ENCODE peak calls at places on chromosomes 2 and 18, in seven cellular contexts. One of them, this sample, is unnamed.

GRCh38 chr2:172671506-172671905 is 64.1 kb upstream of the RAPGEF4 start:
- DNase-seq in tibial artery: no peak
- DNase-seq in endothelial cell: no peak
- DNase-seq in HFF-Myc: no peak
- DNase-seq in astrocyte of the spinal cord: no peak
- DNase-seq in mammary epithelial cell: no peak
- DNase-seq in progenitor cell of endocrine pancreas: no peak
- DNase-seq in this sample: no peak

GRCh38 chr2:65420712-65421431 is 11.5 kb downstream of the SPRED2 start:
- DNase-seq in astrocyte of the spinal cord: peak
- DNase-seq in tibial artery: no peak
- DNase-seq in mammary epithelial cell: no peak
- DNase-seq in progenitor cell of endocrine pancreas: no peak
- DNase-seq in endothelial cell: peak
- DNase-seq in HFF-Myc: no peak
- DNase-seq in this sample: no peak

GRCh38 chr2:146954544-146954943 is 890.3 kb upstream of the ACVR2A start:
- DNase-seq in mammary epithelial cell: no peak
- DNase-seq in progenitor cell of endocrine pancreas: no peak
- DNase-seq in endothelial cell: no peak
- DNase-seq in tibial artery: no peak
- DNase-seq in astrocyte of the spinal cord: no peak
- DNase-seq in HFF-Myc: no peak
- DNase-seq in this sample: no peak

GRCh38 chr2:908568-908967 is 42.1 kb upstream of the SNTG2 start:
- DNase-seq in progenitor cell of endocrine pancreas: no peak
- DNase-seq in mammary epithelial cell: no peak
- DNase-seq in HFF-Myc: no peak
- DNase-seq in astrocyte of the spinal cord: no peak
- DNase-seq in endothelial cell: no peak
- DNase-seq in tibial artery: no peak
- DNase-seq in this sample: no peak

GRCh38 chr2:239539083-239539775 is 138.4 kb upstream of the HDAC4 start:
- DNase-seq in tibial artery: no peak
- DNase-seq in mammary epithelial cell: no peak
- DNase-seq in HFF-Myc: no peak
- DNase-seq in astrocyte of the spinal cord: no peak
- DNase-seq in progenitor cell of endocrine pancreas: no peak
- DNase-seq in endothelial cell: no peak
- DNase-seq in this sample: no peak

GRCh38 chr2:17303496-17303895 is 214.7 kb downstream of the RAD51AP2 start:
- DNase-seq in tibial artery: no peak
- DNase-seq in HFF-Myc: no peak
- DNase-seq in endothelial cell: no peak
- DNase-seq in astrocyte of the spinal cord: peak
- DNase-seq in mammary epithelial cell: peak
- DNase-seq in progenitor cell of endocrine pancreas: no peak
- DNase-seq in this sample: no peak

GRCh38 chr2:78506301-78506700 is 519.2 kb upstream of the REG3G start:
- DNase-seq in astrocyte of the spinal cord: no peak
- DNase-seq in HFF-Myc: no peak
- DNase-seq in tibial artery: no peak
- DNase-seq in endothelial cell: no peak
- DNase-seq in mammary epithelial cell: no peak
- DNase-seq in progenitor cell of endocrine pancreas: no peak
- DNase-seq in this sample: no peak

GRCh38 chr2:133733856-133734255 is 165.6 kb upstream of the NCKAP5 start:
- DNase-seq in mammary epithelial cell: peak
- DNase-seq in endothelial cell: no peak
- DNase-seq in astrocyte of the spinal cord: peak
- DNase-seq in progenitor cell of endocrine pancreas: no peak
- DNase-seq in tibial artery: no peak
- DNase-seq in HFF-Myc: no peak
- DNase-seq in this sample: no peak

GRCh38 chr2:70304501-70304900 is 2.6 kb upstream of the FAM136A start:
- DNase-seq in HFF-Myc: no peak
- DNase-seq in progenitor cell of endocrine pancreas: no peak
- DNase-seq in mammary epithelial cell: no peak
- DNase-seq in endothelial cell: no peak
- DNase-seq in tibial artery: no peak
- DNase-seq in astrocyte of the spinal cord: no peak
- DNase-seq in this sample: no peak

GRCh38 chr2:108182489-108182888 is 57.3 kb upstream of the SULT1C3 start:
- DNase-seq in astrocyte of the spinal cord: no peak
- DNase-seq in tibial artery: no peak
- DNase-seq in endothelial cell: peak
- DNase-seq in mammary epithelial cell: no peak
- DNase-seq in progenitor cell of endocrine pancreas: no peak
- DNase-seq in HFF-Myc: no peak
- DNase-seq in this sample: peak

GRCh38 chr2:218285604-218286003 is 6.7 kb downstream of the TMBIM1 start:
- DNase-seq in endothelial cell: no peak
- DNase-seq in astrocyte of the spinal cord: peak
- DNase-seq in tibial artery: peak
- DNase-seq in progenitor cell of endocrine pancreas: no peak
- DNase-seq in HFF-Myc: no peak
- DNase-seq in mammary epithelial cell: peak
- DNase-seq in this sample: no peak

GRCh38 chr2:140990416-140990815 is 1140.4 kb downstream of the LRP1B start:
- DNase-seq in tibial artery: no peak
- DNase-seq in astrocyte of the spinal cord: peak
- DNase-seq in mammary epithelial cell: peak
- DNase-seq in HFF-Myc: peak
- DNase-seq in endothelial cell: no peak
- DNase-seq in progenitor cell of endocrine pancreas: no peak
- DNase-seq in this sample: no peak

GRCh38 chr2:33077841-33078240 is 131.1 kb downstream of the LTBP1 start:
- DNase-seq in astrocyte of the spinal cord: no peak
- DNase-seq in mammary epithelial cell: no peak
- DNase-seq in endothelial cell: no peak
- DNase-seq in tibial artery: no peak
- DNase-seq in HFF-Myc: no peak
- DNase-seq in progenitor cell of endocrine pancreas: no peak
- DNase-seq in this sample: no peak

GRCh38 chr2:72883356-72883962 is 3.7 kb upstream of the SPR start:
- DNase-seq in HFF-Myc: no peak
- DNase-seq in tibial artery: no peak
- DNase-seq in mammary epithelial cell: no peak
- DNase-seq in endothelial cell: peak
- DNase-seq in progenitor cell of endocrine pancreas: peak
- DNase-seq in astrocyte of the spinal cord: peak
- DNase-seq in this sample: peak

GRCh38 chr2:70686577-70687460 is 81.2 kb downstream of the ADD2 start:
- DNase-seq in endothelial cell: peak
- DNase-seq in astrocyte of the spinal cord: peak
- DNase-seq in progenitor cell of endocrine pancreas: no peak
- DNase-seq in mammary epithelial cell: peak
- DNase-seq in HFF-Myc: peak
- DNase-seq in tibial artery: no peak
- DNase-seq in this sample: peak

GRCh38 chr2:8168876-8169275 is 513.0 kb upstream of the ID2 start:
- DNase-seq in endothelial cell: no peak
- DNase-seq in HFF-Myc: no peak
- DNase-seq in tibial artery: no peak
- DNase-seq in astrocyte of the spinal cord: no peak
- DNase-seq in progenitor cell of endocrine pancreas: no peak
- DNase-seq in mammary epithelial cell: no peak
- DNase-seq in this sample: no peak

GRCh38 chr2:126513033-126513432 is 142.9 kb upstream of the GYPC start:
- DNase-seq in HFF-Myc: no peak
- DNase-seq in endothelial cell: no peak
- DNase-seq in tibial artery: no peak
- DNase-seq in progenitor cell of endocrine pancreas: no peak
- DNase-seq in astrocyte of the spinal cord: no peak
- DNase-seq in mammary epithelial cell: no peak
- DNase-seq in this sample: no peak

GRCh38 chr2:174465327-174465726 is 21.5 kb downstream of the GPR155 start:
- DNase-seq in mammary epithelial cell: no peak
- DNase-seq in astrocyte of the spinal cord: no peak
- DNase-seq in endothelial cell: no peak
- DNase-seq in tibial artery: no peak
- DNase-seq in progenitor cell of endocrine pancreas: no peak
- DNase-seq in HFF-Myc: no peak
- DNase-seq in this sample: no peak

GRCh38 chr18:50111398-50111797 is 83.5 kb downstream of the MYO5B start:
- DNase-seq in HFF-Myc: no peak
- DNase-seq in endothelial cell: no peak
- DNase-seq in astrocyte of the spinal cord: no peak
- DNase-seq in progenitor cell of endocrine pancreas: no peak
- DNase-seq in tibial artery: no peak
- DNase-seq in mammary epithelial cell: no peak
- DNase-seq in this sample: no peak
- TF ChIP-seq CTCF in HFF-Myc: no peak
- TF ChIP-seq CTCF in endothelial cell: no peak
- TF ChIP-seq CTCF in astrocyte of the spinal cord: no peak
- TF ChIP-seq CTCF in progenitor cell of endocrine pancreas: no peak
- TF ChIP-seq CTCF in tibial artery: no peak
- TF ChIP-seq CTCF in mammary epithelial cell: peak
- TF ChIP-seq CTCF in this sample: no peak

DNA sequence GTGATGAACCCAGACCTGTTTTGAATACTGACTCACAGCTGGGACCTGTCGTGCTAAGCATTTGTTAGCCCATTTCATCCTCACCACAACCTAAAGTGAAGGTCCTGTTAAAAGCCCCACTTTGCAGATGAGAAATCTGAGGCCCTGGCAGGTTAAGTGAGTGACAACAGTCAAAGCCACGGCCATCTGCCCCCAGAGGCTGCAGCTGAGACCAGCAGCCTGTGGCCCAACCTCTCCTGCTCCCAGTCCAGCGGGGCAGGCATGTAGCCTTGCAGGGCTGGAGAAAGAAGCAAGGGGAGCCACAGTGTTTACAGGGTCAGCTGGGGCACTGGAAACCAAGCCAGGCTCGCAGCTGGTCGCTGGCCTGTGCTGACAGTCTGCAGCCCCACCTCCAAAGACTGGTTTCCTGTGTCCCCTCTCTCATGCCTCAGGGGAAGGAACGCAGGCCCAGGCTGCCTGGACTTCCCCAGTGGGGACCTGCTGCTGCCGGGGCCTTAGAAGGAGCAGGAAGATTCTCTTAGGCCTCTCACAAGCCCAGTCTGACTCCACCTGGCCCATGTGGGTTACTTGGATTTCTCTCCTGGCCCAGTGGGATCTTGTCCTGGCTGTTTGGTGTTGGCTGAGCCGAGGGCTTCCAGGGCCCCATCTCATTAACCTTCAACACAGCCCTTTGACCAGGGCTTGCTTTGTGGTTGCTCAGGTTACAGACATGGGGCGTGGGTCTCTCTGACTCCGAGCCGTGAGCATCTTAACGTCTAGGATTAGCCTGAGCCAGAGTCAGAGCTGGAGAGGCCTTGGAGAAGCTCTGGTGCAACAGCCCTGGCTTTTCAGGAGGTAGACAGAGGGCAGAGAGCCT is 1.7 kb downstream of the INPP5D start:
- DNase-seq in progenitor cell of endocrine pancreas: no peak
- DNase-seq in HFF-Myc: no peak
- DNase-seq in astrocyte of the spinal cord: peak
- DNase-seq in tibial artery: peak
- DNase-seq in endothelial cell: no peak
- DNase-seq in mammary epithelial cell: no peak
- DNase-seq in this sample: peak
- TF ChIP-seq CTCF in progenitor cell of endocrine pancreas: peak
- TF ChIP-seq CTCF in HFF-Myc: no peak
- TF ChIP-seq CTCF in astrocyte of the spinal cord: peak
- TF ChIP-seq CTCF in tibial artery: no peak
- TF ChIP-seq CTCF in endothelial cell: no peak
- TF ChIP-seq CTCF in mammary epithelial cell: no peak
- TF ChIP-seq CTCF in this sample: no peak

DNA sequence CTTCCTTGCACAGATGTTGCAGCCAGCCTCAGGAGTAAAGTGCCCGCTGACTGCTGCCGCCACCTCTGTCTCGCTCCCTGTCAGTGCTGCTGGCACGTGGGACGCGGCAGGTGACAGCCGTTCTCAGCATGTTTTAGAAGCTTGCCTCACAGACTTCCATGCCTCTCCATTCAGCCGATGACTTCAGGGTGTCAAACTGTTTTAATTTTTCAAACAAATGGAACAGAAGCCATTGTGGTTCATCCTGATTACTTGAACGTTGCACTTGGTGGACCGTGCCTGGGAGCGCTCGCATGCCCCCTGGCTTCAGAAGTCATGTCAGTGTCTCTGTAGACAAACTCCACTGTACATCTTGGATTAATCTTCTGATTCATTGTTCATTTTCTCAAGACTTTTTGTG is 62.7 kb upstream of the EML6 start:
- DNase-seq in tibial artery: no peak
- DNase-seq in astrocyte of the spinal cord: no peak
- DNase-seq in HFF-Myc: no peak
- DNase-seq in endothelial cell: no peak
- DNase-seq in progenitor cell of endocrine pancreas: no peak
- DNase-seq in mammary epithelial cell: no peak
- DNase-seq in this sample: no peak
- TF ChIP-seq CTCF in tibial artery: no peak
- TF ChIP-seq CTCF in astrocyte of the spinal cord: no peak
- TF ChIP-seq CTCF in HFF-Myc: no peak
- TF ChIP-seq CTCF in endothelial cell: no peak
- TF ChIP-seq CTCF in progenitor cell of endocrine pancreas: no peak
- TF ChIP-seq CTCF in mammary epithelial cell: no peak
- TF ChIP-seq CTCF in this sample: no peak

DNA sequence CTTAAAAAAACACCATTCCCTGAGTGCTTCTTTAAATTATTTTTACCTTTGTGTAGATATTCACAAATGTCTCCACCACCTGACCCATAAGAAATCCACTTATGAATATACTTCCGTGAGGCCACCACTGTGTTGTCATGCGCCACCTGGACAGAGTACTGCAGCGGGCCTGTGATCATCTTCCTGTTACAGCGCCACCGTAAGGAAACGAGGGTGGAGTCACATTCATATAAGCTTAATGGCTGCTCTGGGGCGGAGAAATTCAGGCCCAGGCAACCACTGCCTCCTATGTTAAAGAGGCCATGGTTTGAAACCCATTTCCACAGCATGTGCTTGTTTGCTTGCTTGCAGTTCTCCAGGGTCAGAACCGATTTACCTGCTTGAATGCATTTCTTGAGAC is 17.7 kb downstream of the PLA2R1 start:
- DNase-seq in HFF-Myc: no peak
- DNase-seq in progenitor cell of endocrine pancreas: no peak
- DNase-seq in mammary epithelial cell: no peak
- DNase-seq in astrocyte of the spinal cord: no peak
- DNase-seq in tibial artery: no peak
- DNase-seq in endothelial cell: no peak
- DNase-seq in this sample: no peak
- TF ChIP-seq CTCF in HFF-Myc: no peak
- TF ChIP-seq CTCF in progenitor cell of endocrine pancreas: no peak
- TF ChIP-seq CTCF in mammary epithelial cell: no peak
- TF ChIP-seq CTCF in astrocyte of the spinal cord: no peak
- TF ChIP-seq CTCF in tibial artery: no peak
- TF ChIP-seq CTCF in endothelial cell: no peak
- TF ChIP-seq CTCF in this sample: no peak